ENCODE peak calls at places on chromosome 6, in nine cellular contexts. E is stomach, P is ovary, G is transverse colon, J is HepG2, C is suprapubic skin, M is K562, Q is esophagus muscularis mucosa, F is sigmoid colon. R is an unnamed sample.

GRCh38 chr6:155328539-155329459 is 14.5 kb upstream of the TFB1M start:
- DNase-seq in J (peak; percentile 100), C (no peak), E (peak; percentile 92), P (no peak), M (no peak), Q (no peak), F (no peak), G (peak; percentile 41), R (no peak)

GRCh38 chr6:134495893-134496253 is 178.0 kb upstream of the SGK1 start:
- DNase-seq in J (no peak), M (no peak), G (no peak), Q (no peak), C (no peak), P (no peak), E (no peak), F (no peak), R (peak; percentile 35)

GRCh38 chr6:134921980-134922313 is 28.0 kb downstream of the ALDH8A1 start:
- DNase-seq in E (no peak), P (no peak), M (no peak), F (no peak), Q (no peak), C (no peak), J (no peak), G (no peak), R (no peak)

GRCh38 chr6:36973647-36974046 is 12.3 kb downstream of the MTCH1 start:
- DNase-seq in G (no peak), C (no peak), F (no peak), J (no peak), Q (no peak), M (no peak), P (no peak), E (no peak), R (no peak)

GRCh38 chr6:5175195-5175594 is 85.6 kb downstream of the LYRM4 start:
- DNase-seq in M (peak; percentile 51), C (no peak), E (no peak), Q (no peak), G (no peak), J (no peak), P (no peak), F (no peak), R (no peak)

GRCh38 chr6:105769987-105770386 is 316.1 kb upstream of the PRDM1 start:
- DNase-seq in E (no peak), C (no peak), J (no peak), F (no peak), P (no peak), M (no peak), G (no peak), Q (no peak), R (no peak)

GRCh38 chr6:138844203-138844602 is 48.3 kb downstream of the ECT2L start:
- DNase-seq in E (no peak), J (peak; percentile 24), P (peak; percentile 21), Q (no peak), F (no peak), G (no peak), C (no peak), M (no peak), R (no peak)

GRCh38 chr6:57106990-57107389 is 17.0 kb downstream of the ZNF451 start:
- DNase-seq in J (peak; percentile 67), F (no peak), E (no peak), Q (no peak), G (no peak), P (no peak), C (no peak), M (no peak), R (no peak)

GRCh38 chr6:138255443-138255842 is 37.2 kb upstream of the PBOV1 start:
- DNase-seq in Q (no peak), M (no peak), J (no peak), P (no peak), E (no peak), F (no peak), G (no peak), C (no peak), R (no peak)

GRCh38 chr6:89281779-89282246 is 33.3 kb downstream of the GABRR2 start:
- DNase-seq in C (no peak), Q (no peak), E (peak; percentile 41), P (no peak), J (peak; percentile 44), M (peak; percentile 75), F (no peak), G (peak; percentile 49), R (peak; percentile 51)

GRCh38 chr6:79630883-79631799 is at the start of gene SH3BGRL2:
- DNase-seq in F (peak; percentile 83), M (peak; percentile 88), P (peak; percentile 75), Q (peak; percentile 92), J (peak; percentile 89), G (peak; percentile 91), C (peak; percentile 83), E (peak; percentile 95), R (peak; percentile 81)

GRCh38 chr6:152267967-152268845 is 369.0 kb downstream of the SYNE1 start:
- DNase-seq in F (no peak), M (peak; percentile 31), G (no peak), P (no peak), C (no peak), Q (no peak), J (peak; percentile 45), E (no peak), R (no peak)

GRCh38 chr6:88168362-88168761 is 2.2 kb upstream of the CNR1 start:
- DNase-seq in Q (no peak), F (no peak), M (no peak), J (no peak), E (no peak), P (no peak), C (no peak), G (no peak), R (no peak)

DNA sequence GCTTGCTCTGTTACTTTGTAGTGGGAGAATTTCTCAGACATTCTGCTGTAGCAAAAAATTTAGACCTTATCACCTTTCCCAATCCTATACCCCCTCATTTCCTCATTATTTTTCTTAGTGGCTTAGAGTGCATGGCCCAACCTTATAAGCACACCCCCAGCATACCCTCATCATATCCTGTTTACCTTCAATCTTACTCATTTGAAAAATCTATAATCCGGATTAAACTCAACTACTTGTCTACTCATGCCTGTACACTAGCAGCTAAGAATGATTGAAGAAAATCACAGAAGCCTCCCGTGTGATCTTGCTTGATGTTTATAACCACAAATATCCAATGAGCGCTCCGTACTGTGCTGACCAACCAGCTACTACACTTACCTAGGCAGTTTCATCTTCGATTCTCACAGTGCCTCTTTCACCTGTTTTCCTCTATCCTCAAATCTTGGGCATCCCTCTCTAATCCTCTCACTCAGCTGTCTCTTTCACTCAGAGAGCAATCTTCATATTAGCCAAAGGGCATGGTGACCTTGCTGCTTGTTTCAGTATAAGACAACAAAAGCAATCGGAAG is 36.6 kb downstream of the AIG1 start:
- DNase-seq in Q (no peak), M (no peak), P (no peak), J (no peak), C (no peak), G (no peak), E (no peak), F (no peak), R (no peak)
- TF ChIP-seq EP300 in Q (no peak), M (no peak), P (no peak), J (no peak), C (no peak), G (no peak), E (no peak), F (no peak), R (no peak)

GRCh38 chr6:44306710-44307109 is 6.4 kb downstream of the AARS2 start:
- DNase-seq in M (no peak), F (no peak), J (no peak), E (no peak), Q (no peak), P (no peak), G (no peak), C (no peak), R (no peak)

GRCh38 chr6:44302856-44303255 is 10.3 kb downstream of the AARS2 start:
- DNase-seq in P (no peak), M (no peak), Q (no peak), E (no peak), F (no peak), G (no peak), C (peak; percentile 67), J (no peak), R (no peak)

GRCh38 chr6:44305200-44305725 is 7.9 kb downstream of the AARS2 start:
- DNase-seq in G (no peak), P (no peak), J (no peak), F (no peak), C (no peak), E (no peak), Q (no peak), M (no peak), R (no peak)

GRCh38 chr6:44303842-44304241 is 9.3 kb downstream of the AARS2 start:
- DNase-seq in F (no peak), G (no peak), J (no peak), Q (no peak), E (no peak), C (peak; percentile 59), M (no peak), P (no peak), R (no peak)

DNA sequence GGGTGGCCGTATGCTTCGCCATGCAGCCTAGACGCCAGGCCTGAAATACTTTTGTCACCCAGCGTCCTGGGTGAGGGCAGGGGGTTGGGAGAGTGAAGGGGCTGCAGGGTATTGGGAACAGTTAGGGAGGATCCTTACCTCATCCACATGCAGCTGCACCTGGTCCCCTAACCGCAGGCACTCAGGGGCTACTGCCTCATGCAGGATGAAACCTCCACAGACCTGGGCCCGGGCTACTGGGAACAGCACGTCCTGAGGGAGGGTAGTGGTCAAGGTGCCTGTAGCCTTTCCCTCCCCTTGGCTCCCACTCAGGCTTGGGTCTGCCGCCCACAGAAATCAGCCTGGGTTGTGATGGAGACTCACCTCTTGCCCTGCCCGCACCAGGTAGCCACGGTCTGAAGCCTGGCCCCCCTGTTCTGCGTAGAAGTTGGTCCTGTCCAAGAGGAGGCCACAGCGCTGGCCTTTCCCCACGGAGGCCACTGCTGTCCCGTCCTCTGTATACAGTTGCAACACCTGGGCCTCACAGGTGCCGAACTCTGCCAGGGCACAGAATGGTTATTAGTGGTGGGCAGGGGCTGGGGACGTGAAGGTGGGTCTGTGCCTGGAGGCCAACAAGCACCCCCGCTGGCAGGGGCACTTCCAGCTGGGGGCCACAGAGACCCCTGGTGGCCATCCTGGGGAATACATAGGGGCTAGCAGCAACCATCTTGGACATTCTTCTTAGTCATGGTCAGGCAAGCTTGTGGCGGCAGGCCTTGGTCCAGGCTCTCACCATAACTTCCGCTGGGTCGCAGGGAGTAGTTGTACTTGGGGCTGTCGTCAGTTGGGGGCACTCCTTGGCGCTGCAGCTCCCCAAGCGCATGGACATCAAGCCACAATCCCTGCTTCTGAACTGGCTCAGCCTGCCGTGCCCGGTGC is 8.6 kb downstream of the AARS2 start:
- DNase-seq in F (no peak), E (no peak), P (no peak), Q (no peak), G (no peak), C (no peak), M (peak; percentile 75), J (peak; percentile 44), R (peak; percentile 34)
- TF ChIP-seq POLR2A in F (no peak), E (no peak), P (no peak), Q (no peak), G (no peak), C (no peak), M (no peak), J (no peak), R (no peak)

GRCh38 chr6:111773501-111774345 is 99.5 kb downstream of the FYN start:
- DNase-seq in E (no peak), Q (no peak), J (no peak), M (no peak), G (no peak), F (no peak), P (peak; percentile 44), C (no peak), R (no peak)
- H3K36me3 ChIP-seq in E (no peaks in the 10 kb centered on the region), Q (no peaks in the 10 kb centered on the region), J (no peaks in the 10 kb centered on the region), M (no peaks in the 10 kb centered on the region), G (no peaks in the 10 kb centered on the region), F (no peaks in the 10 kb centered on the region), P (no peaks in the 10 kb centered on the region), C (no peaks in the 10 kb centered on the region), R (peaks cover 2% of the 10 kb centered on the region)

GRCh38 chr6:164163239-164163638 is 748.7 kb downstream of the QKI start:
- DNase-seq in P (no peak), Q (no peak), G (no peak), M (no peak), C (no peak), E (no peak), F (no peak), J (no peak), R (no peak)
- TF ChIP-seq EP300 in P (no peak), Q (no peak), G (no peak), M (no peak), C (no peak), E (no peak), F (no peak), J (no peak), R (no peak)

R was measured in upper lobe of left lung.